ENCODE peak calls at places on chromosomes 1 and 21, in six cellular contexts. M is SK-N-SH; B is Kasumi-1; D is NCI-H187; A is mucosa of gallbladder; S is activated CD8-positive, alpha-beta memory T cell treated with anti-CD3 and anti-CD28 coated beads for 1 hour. L is an unnamed sample.

GRCh38 chr1:119276558-119276957 is 92.0 kb upstream of the HAO2 start:
- DNase-seq in M (no peak), B (no peak), D (no peak), A (no peak), S (no peak), L (no peak)

GRCh38 chr1:19639999-19640362 is 4.1 kb upstream of the NBL1 start:
- DNase-seq in M (no peak), B (no peak), D (no peak), A (peak; percentile 58), S (no peak), L (no peak)

GRCh38 chr1:162470216-162470615 is 27.4 kb upstream of the UHMK1 start:
- DNase-seq in M (no peak), B (no peak), D (no peak), A (no peak), S (no peak), L (no peak)

GRCh38 chr1:231104917-231105316 is 56.9 kb upstream of the TRIM67 start:
- DNase-seq in M (no peak), B (no peak), D (no peak), A (no peak), S (no peak), L (no peak)

GRCh38 chr1:156781585-156782186 is 14.4 kb downstream of the PRCC start:
- DNase-seq in M (no peak), B (no peak), D (no peak), A (no peak), S (no peak), L (no peak)

GRCh38 chr1:160584784-160585183 is 5.5 kb upstream of the CD84 start:
- DNase-seq in M (no peak), B (no peak), D (no peak), A (no peak), S (no peak), L (no peak)

GRCh38 chr1:67688526-67689219 is 3.7 kb downstream of the GADD45A start:
- DNase-seq in M (no peak), B (peak; percentile 84), D (no peak), A (no peak), S (no peak), L (no peak)

GRCh38 chr1:112247036-112247597 is 148.9 kb upstream of the CTTNBP2NL start:
- DNase-seq in M (no peak), B (no peak), D (no peak), A (no peak), S (no peak), L (no peak)

GRCh38 chr1:21669287-21670058 is at the start of gene RAP1GAP:
- DNase-seq in M (peak; percentile 86), B (no peak), D (peak; percentile 15), A (peak; percentile 52), S (no peak), L (no peak)

GRCh38 chr21:39788383-39788782 is 43.4 kb downstream of the IGSF5 start:
- DNase-seq in M (peak; percentile 75), B (peak; percentile 20), D (peak; percentile 53), A (peak; percentile 84), S (no peak), L (peak; percentile 60)

GRCh38 chr1:21956720-21957552 is 19.8 kb upstream of the HSPG2 start:
- DNase-seq in M (peak; percentile 61), B (peak; percentile 41), D (no peak), A (peak; percentile 85), S (no peak), L (no peak)

GRCh38 chr1:185325413-185325812 is 8.4 kb upstream of the IVNS1ABP start:
- DNase-seq in M (peak; percentile 46), B (peak; percentile 35), D (no peak), A (no peak), S (no peak), L (peak; percentile 62)

GRCh38 chr1:216566809-216567208 is 143.6 kb upstream of the USH2A start:
- DNase-seq in M (no peak), B (peak; percentile 1), D (no peak), A (no peak), S (no peak), L (no peak)

GRCh38 chr21:39348040-39348354 is 891 bp downstream of the HMGN1 start:
- DNase-seq in M (no peak), B (no peak), D (no peak), A (peak; percentile 12), S (no peak), L (no peak)

GRCh38 chr1:25773441-25774125 is 26.4 kb upstream of the SELENON start:
- DNase-seq in M (peak; percentile 71), B (no peak), D (no peak), A (peak; percentile 74), S (no peak), L (no peak)

GRCh38 chr1:207672525-207673130 is 27.7 kb downstream of the CR1L start:
- DNase-seq in M (peak; percentile 32), B (peak; percentile 70), D (peak; percentile 7), A (peak; percentile 27), S (no peak), L (peak; percentile 25)

GRCh38 chr1:99727575-99728190 is 38.8 kb downstream of the FRRS1 start:
- DNase-seq in M (no peak), B (no peak), D (no peak), A (no peak), S (no peak), L (no peak)

GRCh38 chr1:192732787-192733186 is 76.1 kb upstream of the RGS2 start:
- DNase-seq in M (peak; percentile 8), B (peak; percentile 39), D (no peak), A (no peak), S (no peak), L (no peak)

GRCh38 chr1:56774067-56774609 is 45.1 kb downstream of the FYB2 start:
- DNase-seq in M (no peak), B (no peak), D (no peak), A (no peak), S (no peak), L (no peak)

GRCh38 chr1:223363856-223364684 is at the start of gene SUSD4:
- DNase-seq in M (peak; percentile 88), B (peak; percentile 23), D (peak; percentile 86), A (peak; percentile 18), S (peak; percentile 60), L (peak; percentile 44)

GRCh38 chr21:34009193-34009592 is 64.2 kb upstream of the MRPS6 start:
- DNase-seq in M (no peak), B (no peak), D (no peak), A (no peak), S (no peak), L (no peak)

GRCh38 chr1:20328201-20328600 is 37.5 kb downstream of the VWA5B1 start:
- DNase-seq in M (no peak), B (no peak), D (no peak), A (no peak), S (no peak), L (no peak)

GRCh38 chr1:220966874-220967631 is 87.8 kb downstream of the HLX start:
- DNase-seq in M (peak; percentile 64), B (no peak), D (no peak), A (no peak), S (no peak), L (peak; percentile 75)

GRCh38 chr21:31772674-31773555 is 41.0 kb upstream of the SCAF4 start:
- DNase-seq in M (no peak), B (no peak), D (peak; percentile 15), A (no peak), S (no peak), L (no peak)

GRCh38 chr1:24639881-24640280 is 3.2 kb upstream of the SRRM1 start:
- DNase-seq in M (no peak), B (no peak), D (no peak), A (no peak), S (no peak), L (no peak)

GRCh38 chr1:59046730-59047157 is 250.2 kb upstream of the FGGY start:
- DNase-seq in M (no peak), B (peak; percentile 68), D (no peak), A (no peak), S (no peak), L (no peak)

GRCh38 chr1:153540394-153541361 is at the start of gene S100A5:
- DNase-seq in M (no peak), B (peak; percentile 84), D (no peak), A (no peak), S (no peak), L (no peak)

GRCh38 chr1:154418062-154418897 is 13.1 kb downstream of the IL6R start:
- DNase-seq in M (peak; percentile 49), B (no peak), D (no peak), A (peak; percentile 95), S (no peak), L (peak; percentile 64)

L was measured in SK-N-DZ.